ENCODE peak calls at places on chromosomes 2 and 18, in ten cellular contexts. One of them, this sample, is unnamed.

GRCh38 chr2:102155703-102156515 is 13.4 kb downstream of the IL1R1 start:
- DNase-seq in BE2C: no peak
- DNase-seq in IMR-90: peak; percentile 69
- DNase-seq in ovary: peak; percentile 62
- DNase-seq in OCI-LY7: no peak
- DNase-seq in esophagus squamous epithelium: no peak
- DNase-seq in SK-N-MC: no peak
- DNase-seq in endothelial cell of umbilical vein: no peak
- DNase-seq in CD8-positive, alpha-beta memory T cell: no peak
- DNase-seq in heart right ventricle: no peak
- DNase-seq in this sample: no peak

GRCh38 chr2:171745141-171745540 is 57.9 kb downstream of the DYNC1I2 start:
- DNase-seq in heart right ventricle: no peak
- DNase-seq in BE2C: no peak
- DNase-seq in esophagus squamous epithelium: no peak
- DNase-seq in CD8-positive, alpha-beta memory T cell: no peak
- DNase-seq in endothelial cell of umbilical vein: no peak
- DNase-seq in OCI-LY7: no peak
- DNase-seq in IMR-90: no peak
- DNase-seq in SK-N-MC: no peak
- DNase-seq in ovary: no peak
- DNase-seq in this sample: no peak

GRCh38 chr2:68031546-68032160 is 31.2 kb downstream of the C1D start:
- DNase-seq in esophagus squamous epithelium: no peak
- DNase-seq in SK-N-MC: peak; percentile 78
- DNase-seq in BE2C: no peak
- DNase-seq in ovary: no peak
- DNase-seq in IMR-90: peak; percentile 70
- DNase-seq in heart right ventricle: no peak
- DNase-seq in CD8-positive, alpha-beta memory T cell: no peak
- DNase-seq in OCI-LY7: peak; percentile 70
- DNase-seq in endothelial cell of umbilical vein: peak; percentile 79
- DNase-seq in this sample: no peak

GRCh38 chr18:53698907-53699306 is 525.6 kb downstream of the MBD2 start:
- DNase-seq in heart right ventricle: no peak
- DNase-seq in esophagus squamous epithelium: no peak
- DNase-seq in BE2C: peak; percentile 20
- DNase-seq in OCI-LY7: peak; percentile 0
- DNase-seq in endothelial cell of umbilical vein: no peak
- DNase-seq in SK-N-MC: no peak
- DNase-seq in CD8-positive, alpha-beta memory T cell: no peak
- DNase-seq in ovary: no peak
- DNase-seq in IMR-90: no peak
- DNase-seq in this sample: no peak

GRCh38 chr18:518081-518480 is 17.6 kb upstream of the COLEC12 start:
- DNase-seq in endothelial cell of umbilical vein: no peak
- DNase-seq in OCI-LY7: no peak
- DNase-seq in SK-N-MC: no peak
- DNase-seq in IMR-90: no peak
- DNase-seq in esophagus squamous epithelium: no peak
- DNase-seq in CD8-positive, alpha-beta memory T cell: no peak
- DNase-seq in heart right ventricle: no peak
- DNase-seq in ovary: no peak
- DNase-seq in BE2C: no peak
- DNase-seq in this sample: no peak

GRCh38 chr2:152441961-152442360 is 107.0 kb downstream of the FMNL2 start:
- DNase-seq in endothelial cell of umbilical vein: no peak
- DNase-seq in CD8-positive, alpha-beta memory T cell: no peak
- DNase-seq in IMR-90: no peak
- DNase-seq in esophagus squamous epithelium: no peak
- DNase-seq in SK-N-MC: no peak
- DNase-seq in BE2C: no peak
- DNase-seq in ovary: no peak
- DNase-seq in heart right ventricle: no peak
- DNase-seq in OCI-LY7: no peak
- DNase-seq in this sample: no peak

GRCh38 chr18:79951545-79952456 is at the start of gene SLC66A2:
- DNase-seq in endothelial cell of umbilical vein: peak; percentile 78
- DNase-seq in heart right ventricle: peak; percentile 96
- DNase-seq in esophagus squamous epithelium: peak; percentile 31
- DNase-seq in IMR-90: peak; percentile 83
- DNase-seq in SK-N-MC: no peak
- DNase-seq in ovary: peak; percentile 93
- DNase-seq in BE2C: peak; percentile 85
- DNase-seq in CD8-positive, alpha-beta memory T cell: peak; percentile 95
- DNase-seq in OCI-LY7: peak; percentile 72
- DNase-seq in this sample: peak; percentile 94

GRCh38 chr2:48344441-48344756 is 185.6 kb upstream of the STON1 start:
- DNase-seq in SK-N-MC: no peak
- DNase-seq in esophagus squamous epithelium: no peak
- DNase-seq in BE2C: no peak
- DNase-seq in endothelial cell of umbilical vein: no peak
- DNase-seq in heart right ventricle: no peak
- DNase-seq in OCI-LY7: no peak
- DNase-seq in CD8-positive, alpha-beta memory T cell: no peak
- DNase-seq in ovary: no peak
- DNase-seq in IMR-90: no peak
- DNase-seq in this sample: no peak

GRCh38 chr2:154329510-154329909 is 369.0 kb upstream of the KCNJ3 start:
- DNase-seq in OCI-LY7: no peak
- DNase-seq in ovary: no peak
- DNase-seq in BE2C: no peak
- DNase-seq in esophagus squamous epithelium: no peak
- DNase-seq in endothelial cell of umbilical vein: no peak
- DNase-seq in IMR-90: no peak
- DNase-seq in CD8-positive, alpha-beta memory T cell: no peak
- DNase-seq in heart right ventricle: no peak
- DNase-seq in SK-N-MC: no peak
- DNase-seq in this sample: no peak

GRCh38 chr18:60684843-60685513 is 312.4 kb upstream of the MC4R start:
- DNase-seq in CD8-positive, alpha-beta memory T cell: no peak
- DNase-seq in IMR-90: peak; percentile 17
- DNase-seq in esophagus squamous epithelium: no peak
- DNase-seq in BE2C: no peak
- DNase-seq in SK-N-MC: peak; percentile 26
- DNase-seq in endothelial cell of umbilical vein: peak; percentile 57
- DNase-seq in ovary: no peak
- DNase-seq in heart right ventricle: no peak
- DNase-seq in OCI-LY7: peak; percentile 3
- DNase-seq in this sample: no peak

GRCh38 chr2:48249093-48249492 is 280.9 kb upstream of the STON1 start:
- DNase-seq in heart right ventricle: no peak
- DNase-seq in SK-N-MC: no peak
- DNase-seq in esophagus squamous epithelium: no peak
- DNase-seq in ovary: no peak
- DNase-seq in OCI-LY7: no peak
- DNase-seq in IMR-90: peak; percentile 77
- DNase-seq in CD8-positive, alpha-beta memory T cell: no peak
- DNase-seq in endothelial cell of umbilical vein: no peak
- DNase-seq in BE2C: no peak
- DNase-seq in this sample: no peak

GRCh38 chr18:63205791-63206252 is 113.7 kb downstream of the BCL2 start:
- DNase-seq in esophagus squamous epithelium: no peak
- DNase-seq in CD8-positive, alpha-beta memory T cell: no peak
- DNase-seq in OCI-LY7: no peak
- DNase-seq in SK-N-MC: no peak
- DNase-seq in ovary: no peak
- DNase-seq in BE2C: no peak
- DNase-seq in endothelial cell of umbilical vein: no peak
- DNase-seq in heart right ventricle: no peak
- DNase-seq in IMR-90: no peak
- DNase-seq in this sample: no peak

DNA sequence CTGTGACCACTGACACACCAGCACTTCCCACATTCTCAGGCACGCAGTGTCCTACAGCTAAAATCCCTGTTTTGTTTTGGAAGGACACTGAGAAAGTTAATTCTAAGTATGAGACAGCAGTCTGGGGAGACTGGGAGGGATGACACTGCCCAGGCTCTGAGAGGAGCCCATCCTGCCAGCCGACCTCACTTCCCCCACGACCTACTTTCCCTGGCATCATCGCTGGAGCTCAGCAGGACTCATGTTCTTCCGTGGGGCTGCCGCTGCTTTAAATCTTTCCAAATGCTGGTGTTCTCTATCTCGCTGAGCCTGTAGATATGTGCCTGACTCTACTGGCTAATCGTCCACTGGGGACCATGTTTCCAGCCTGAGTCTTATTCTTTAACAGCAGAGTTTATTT is 68.8 kb upstream of the TMEM200C start:
- DNase-seq in CD8-positive, alpha-beta memory T cell: no peak
- DNase-seq in esophagus squamous epithelium: no peak
- DNase-seq in SK-N-MC: no peak
- DNase-seq in BE2C: no peak
- DNase-seq in endothelial cell of umbilical vein: no peak
- DNase-seq in heart right ventricle: no peak
- DNase-seq in IMR-90: no peak
- DNase-seq in ovary: no peak
- DNase-seq in OCI-LY7: no peak
- DNase-seq in this sample: no peak
- H3K9me3 ChIP-seq in CD8-positive, alpha-beta memory T cell: no peaks in the 10 kb centered on the region
- H3K9me3 ChIP-seq in esophagus squamous epithelium: no peaks in the 10 kb centered on the region
- H3K9me3 ChIP-seq in SK-N-MC: no peaks in the 10 kb centered on the region
- H3K9me3 ChIP-seq in BE2C: no peaks in the 10 kb centered on the region
- H3K9me3 ChIP-seq in endothelial cell of umbilical vein: no peaks in the 10 kb centered on the region
- H3K9me3 ChIP-seq in heart right ventricle: no peaks in the 10 kb centered on the region
- H3K9me3 ChIP-seq in IMR-90: no peaks in the 10 kb centered on the region
- H3K9me3 ChIP-seq in ovary: no peaks in the 10 kb centered on the region
- H3K9me3 ChIP-seq in OCI-LY7: no peaks in the 10 kb centered on the region
- H3K9me3 ChIP-seq in this sample: no peaks in the 10 kb centered on the region

GRCh38 chr2:100403722-100404121 is 13.7 kb downstream of the CHST10 start:
- DNase-seq in heart right ventricle: no peak
- DNase-seq in esophagus squamous epithelium: no peak
- DNase-seq in IMR-90: no peak
- DNase-seq in CD8-positive, alpha-beta memory T cell: no peak
- DNase-seq in OCI-LY7: no peak
- DNase-seq in endothelial cell of umbilical vein: no peak
- DNase-seq in ovary: no peak
- DNase-seq in BE2C: no peak
- DNase-seq in SK-N-MC: no peak
- DNase-seq in this sample: no peak
- H3K36me3 ChIP-seq in heart right ventricle: no peaks in the 10 kb centered on the region
- H3K36me3 ChIP-seq in esophagus squamous epithelium: peaks cover 48% of the 10 kb centered on the region
- H3K36me3 ChIP-seq in IMR-90: peaks cover 10% of the 10 kb centered on the region
- H3K36me3 ChIP-seq in CD8-positive, alpha-beta memory T cell: no peaks in the 10 kb centered on the region
- H3K36me3 ChIP-seq in OCI-LY7: peaks cover 20% of the 10 kb centered on the region
- H3K36me3 ChIP-seq in endothelial cell of umbilical vein: peaks cover 2% of the 10 kb centered on the region
- H3K36me3 ChIP-seq in ovary: no peaks in the 10 kb centered on the region
- H3K36me3 ChIP-seq in BE2C: no peaks in the 10 kb centered on the region
- H3K36me3 ChIP-seq in SK-N-MC: no peaks in the 10 kb centered on the region
- H3K36me3 ChIP-seq in this sample: peaks cover 46% of the 10 kb centered on the region

GRCh38 chr2:35585972-35586371 is 769.6 kb upstream of the CRIM1 start:
- DNase-seq in heart right ventricle: no peak
- DNase-seq in esophagus squamous epithelium: no peak
- DNase-seq in CD8-positive, alpha-beta memory T cell: no peak
- DNase-seq in endothelial cell of umbilical vein: no peak
- DNase-seq in BE2C: no peak
- DNase-seq in ovary: no peak
- DNase-seq in OCI-LY7: peak; percentile 14
- DNase-seq in SK-N-MC: no peak
- DNase-seq in IMR-90: no peak
- DNase-seq in this sample: no peak

GRCh38 chr2:35580951-35581350 is 774.6 kb upstream of the CRIM1 start:
- DNase-seq in esophagus squamous epithelium: no peak
- DNase-seq in heart right ventricle: no peak
- DNase-seq in CD8-positive, alpha-beta memory T cell: no peak
- DNase-seq in SK-N-MC: peak; percentile 72
- DNase-seq in OCI-LY7: no peak
- DNase-seq in ovary: no peak
- DNase-seq in endothelial cell of umbilical vein: no peak
- DNase-seq in BE2C: no peak
- DNase-seq in IMR-90: no peak
- DNase-seq in this sample: no peak

DNA sequence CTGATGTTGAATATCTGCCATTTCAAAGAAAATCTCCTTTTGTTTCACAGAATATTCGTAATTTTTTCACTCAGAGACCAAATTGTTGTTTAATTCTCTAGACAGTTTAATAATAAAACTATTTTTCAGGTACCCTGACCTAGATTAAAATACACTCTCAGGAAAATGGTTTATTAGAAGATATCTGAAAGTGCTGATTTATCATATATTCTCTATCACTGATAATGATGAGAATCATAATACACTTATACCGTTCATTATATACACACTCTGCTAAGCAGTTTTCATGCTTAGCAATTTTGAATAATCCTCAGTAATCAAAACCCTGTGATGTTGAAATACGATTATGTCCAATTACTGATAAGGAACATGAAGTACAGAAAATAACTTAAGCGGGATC is 772.9 kb upstream of the CRIM1 start:
- DNase-seq in esophagus squamous epithelium: no peak
- DNase-seq in endothelial cell of umbilical vein: no peak
- DNase-seq in BE2C: no peak
- DNase-seq in ovary: no peak
- DNase-seq in OCI-LY7: no peak
- DNase-seq in heart right ventricle: no peak
- DNase-seq in CD8-positive, alpha-beta memory T cell: no peak
- DNase-seq in SK-N-MC: no peak
- DNase-seq in IMR-90: no peak
- DNase-seq in this sample: no peak
- H3K9me3 ChIP-seq in esophagus squamous epithelium: no peaks in the 10 kb centered on the region
- H3K9me3 ChIP-seq in endothelial cell of umbilical vein: no peaks in the 10 kb centered on the region
- H3K9me3 ChIP-seq in BE2C: no peaks in the 10 kb centered on the region
- H3K9me3 ChIP-seq in ovary: no peaks in the 10 kb centered on the region
- H3K9me3 ChIP-seq in OCI-LY7: peaks cover 14% of the 10 kb centered on the region
- H3K9me3 ChIP-seq in heart right ventricle: no peaks in the 10 kb centered on the region
- H3K9me3 ChIP-seq in CD8-positive, alpha-beta memory T cell: no peaks in the 10 kb centered on the region
- H3K9me3 ChIP-seq in SK-N-MC: peaks cover 3% of the 10 kb centered on the region
- H3K9me3 ChIP-seq in IMR-90: peaks cover 8% of the 10 kb centered on the region
- H3K9me3 ChIP-seq in this sample: no peaks in the 10 kb centered on the region

DNA sequence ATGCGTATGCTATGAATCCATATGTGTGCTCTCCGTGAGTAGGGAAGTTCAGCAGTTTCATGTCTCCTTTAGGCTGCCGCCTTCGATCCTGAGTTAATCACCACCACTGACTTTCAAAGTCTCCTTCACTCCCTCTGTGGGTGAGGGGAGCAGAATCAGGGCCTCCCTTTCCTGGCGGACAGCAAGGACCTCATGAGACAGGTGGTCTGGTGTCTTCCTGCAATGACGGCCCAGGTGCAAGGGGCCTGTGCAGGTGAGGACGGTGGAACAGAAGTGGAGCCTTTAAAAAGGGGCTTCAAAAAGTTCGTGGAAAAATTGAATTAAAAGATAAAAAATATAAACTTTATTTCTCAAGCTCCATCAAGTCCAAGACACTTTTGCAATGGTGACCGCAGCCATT is 222.6 kb downstream of the TWIST2 start:
- DNase-seq in ovary: no peak
- DNase-seq in BE2C: no peak
- DNase-seq in OCI-LY7: no peak
- DNase-seq in CD8-positive, alpha-beta memory T cell: no peak
- DNase-seq in endothelial cell of umbilical vein: no peak
- DNase-seq in esophagus squamous epithelium: no peak
- DNase-seq in IMR-90: no peak
- DNase-seq in SK-N-MC: no peak
- DNase-seq in heart right ventricle: no peak
- DNase-seq in this sample: peak; percentile 29
- H3K36me3 ChIP-seq in ovary: no peaks in the 10 kb centered on the region
- H3K36me3 ChIP-seq in BE2C: peaks cover 15% of the 10 kb centered on the region
- H3K36me3 ChIP-seq in OCI-LY7: no peaks in the 10 kb centered on the region
- H3K36me3 ChIP-seq in CD8-positive, alpha-beta memory T cell: peaks cover under 1% of the 10 kb centered on the region
- H3K36me3 ChIP-seq in endothelial cell of umbilical vein: no peaks in the 10 kb centered on the region
- H3K36me3 ChIP-seq in esophagus squamous epithelium: peaks cover 84% of the 10 kb centered on the region
- H3K36me3 ChIP-seq in IMR-90: peaks cover 62% of the 10 kb centered on the region
- H3K36me3 ChIP-seq in SK-N-MC: no peaks in the 10 kb centered on the region
- H3K36me3 ChIP-seq in heart right ventricle: no peaks in the 10 kb centered on the region
- H3K36me3 ChIP-seq in this sample: peaks cover 88% of the 10 kb centered on the region

GRCh38 chr18:13703899-13704298 is 22.5 kb downstream of the FAM210A start:
- DNase-seq in OCI-LY7: peak; percentile 59
- DNase-seq in CD8-positive, alpha-beta memory T cell: no peak
- DNase-seq in esophagus squamous epithelium: no peak
- DNase-seq in SK-N-MC: no peak
- DNase-seq in IMR-90: peak; percentile 16
- DNase-seq in ovary: no peak
- DNase-seq in BE2C: no peak
- DNase-seq in heart right ventricle: no peak
- DNase-seq in endothelial cell of umbilical vein: no peak
- DNase-seq in this sample: no peak
- H3K9me3 ChIP-seq in OCI-LY7: peaks cover 71% of the 10 kb centered on the region
- H3K9me3 ChIP-seq in CD8-positive, alpha-beta memory T cell: no peaks in the 10 kb centered on the region
- H3K9me3 ChIP-seq in esophagus squamous epithelium: peaks cover 4% of the 10 kb centered on the region
- H3K9me3 ChIP-seq in SK-N-MC: peaks cover 10% of the 10 kb centered on the region
- H3K9me3 ChIP-seq in IMR-90: peaks cover 8% of the 10 kb centered on the region
- H3K9me3 ChIP-seq in ovary: no peaks in the 10 kb centered on the region
- H3K9me3 ChIP-seq in BE2C: no peaks in the 10 kb centered on the region
- H3K9me3 ChIP-seq in heart right ventricle: no peaks in the 10 kb centered on the region
- H3K9me3 ChIP-seq in endothelial cell of umbilical vein: peaks cover 2% of the 10 kb centered on the region
- H3K9me3 ChIP-seq in this sample: peaks cover 19% of the 10 kb centered on the region